ENCODE peak calls at places on chromosomes 7 and 10, in eight cellular contexts. One of them, this sample, is unnamed. For H3K4me1 and H3K27me3, the result is how much of the 10 kb centered on the place peaks cover.

GRCh38 chr7:83337050-83337449 is 174.4 kb upstream of the PCLO start:
- ATAC-seq in GM23338: no peak
- ATAC-seq in Panc1: no peak
- ATAC-seq in K562: no peak
- ATAC-seq in upper lobe of left lung: no peak
- ATAC-seq in GM12878: no peak
- ATAC-seq in HCT116: no peak
- ATAC-seq in HepG2: no peak
- ATAC-seq in this sample: no peak

GRCh38 chr7:140349172-140349771 is 49.1 kb downstream of the SLC37A3 start:
- ATAC-seq in Panc1: no peak
- ATAC-seq in GM23338: no peak
- ATAC-seq in GM12878: no peak
- ATAC-seq in HepG2: no peak
- ATAC-seq in K562: no peak
- ATAC-seq in HCT116: no peak
- ATAC-seq in upper lobe of left lung: peak
- ATAC-seq in this sample: no peak

GRCh38 chr7:18778594-18778993 is 283.0 kb downstream of the HDAC9 start:
- ATAC-seq in GM23338: no peak
- ATAC-seq in HepG2: no peak
- ATAC-seq in K562: no peak
- ATAC-seq in GM12878: no peak
- ATAC-seq in HCT116: no peak
- ATAC-seq in upper lobe of left lung: no peak
- ATAC-seq in Panc1: no peak
- ATAC-seq in this sample: no peak

GRCh38 chr7:99679032-99679399 is 780 bp downstream of the CYP3A5 start:
- ATAC-seq in GM23338: no peak
- ATAC-seq in K562: peak
- ATAC-seq in Panc1: peak
- ATAC-seq in HCT116: peak
- ATAC-seq in upper lobe of left lung: peak
- ATAC-seq in GM12878: no peak
- ATAC-seq in HepG2: peak
- ATAC-seq in this sample: no peak

GRCh38 chr7:131109011-131109756 is 218.5 kb upstream of the MKLN1 start:
- ATAC-seq in GM23338: no peak
- ATAC-seq in K562: no peak
- ATAC-seq in HepG2: no peak
- ATAC-seq in upper lobe of left lung: no peak
- ATAC-seq in HCT116: peak
- ATAC-seq in Panc1: no peak
- ATAC-seq in GM12878: no peak
- ATAC-seq in this sample: no peak

GRCh38 chr10:38043516-38043915 is 33.0 kb downstream of the ZNF33A start:
- ATAC-seq in GM12878: no peak
- ATAC-seq in K562: no peak
- ATAC-seq in Panc1: no peak
- ATAC-seq in HepG2: no peak
- ATAC-seq in upper lobe of left lung: no peak
- ATAC-seq in GM23338: no peak
- ATAC-seq in HCT116: no peak
- ATAC-seq in this sample: no peak

GRCh38 chr10:95408931-95409873 is 118.4 kb upstream of the PDLIM1 start:
- ATAC-seq in Panc1: no peak
- ATAC-seq in HepG2: no peak
- ATAC-seq in K562: no peak
- ATAC-seq in upper lobe of left lung: peak
- ATAC-seq in GM12878: no peak
- ATAC-seq in HCT116: no peak
- ATAC-seq in GM23338: peak
- ATAC-seq in this sample: peak

GRCh38 chr10:7046615-7047014 is 364.2 kb downstream of the SFMBT2 start:
- ATAC-seq in HCT116: no peak
- ATAC-seq in K562: no peak
- ATAC-seq in GM23338: no peak
- ATAC-seq in HepG2: no peak
- ATAC-seq in GM12878: no peak
- ATAC-seq in upper lobe of left lung: peak
- ATAC-seq in Panc1: no peak
- ATAC-seq in this sample: no peak

GRCh38 chr10:22833353-22833752 is 94.5 kb upstream of the ARMC3 start:
- ATAC-seq in K562: no peak
- ATAC-seq in HCT116: no peak
- ATAC-seq in HepG2: no peak
- ATAC-seq in GM12878: no peak
- ATAC-seq in Panc1: no peak
- ATAC-seq in GM23338: no peak
- ATAC-seq in upper lobe of left lung: no peak
- ATAC-seq in this sample: no peak

GRCh38 chr7:132869166-132869861 is 212.6 kb downstream of the CHCHD3 start:
- ATAC-seq in K562: no peak
- ATAC-seq in GM12878: peak
- ATAC-seq in HepG2: no peak
- ATAC-seq in Panc1: no peak
- ATAC-seq in GM23338: no peak
- ATAC-seq in HCT116: no peak
- ATAC-seq in upper lobe of left lung: no peak
- ATAC-seq in this sample: no peak

GRCh38 chr10:130973127-130973839 is 338.2 kb downstream of the TCERG1L start:
- ATAC-seq in GM12878: no peak
- ATAC-seq in GM23338: no peak
- ATAC-seq in K562: no peak
- ATAC-seq in HCT116: no peak
- ATAC-seq in Panc1: no peak
- ATAC-seq in upper lobe of left lung: no peak
- ATAC-seq in HepG2: no peak
- ATAC-seq in this sample: no peak

DNA sequence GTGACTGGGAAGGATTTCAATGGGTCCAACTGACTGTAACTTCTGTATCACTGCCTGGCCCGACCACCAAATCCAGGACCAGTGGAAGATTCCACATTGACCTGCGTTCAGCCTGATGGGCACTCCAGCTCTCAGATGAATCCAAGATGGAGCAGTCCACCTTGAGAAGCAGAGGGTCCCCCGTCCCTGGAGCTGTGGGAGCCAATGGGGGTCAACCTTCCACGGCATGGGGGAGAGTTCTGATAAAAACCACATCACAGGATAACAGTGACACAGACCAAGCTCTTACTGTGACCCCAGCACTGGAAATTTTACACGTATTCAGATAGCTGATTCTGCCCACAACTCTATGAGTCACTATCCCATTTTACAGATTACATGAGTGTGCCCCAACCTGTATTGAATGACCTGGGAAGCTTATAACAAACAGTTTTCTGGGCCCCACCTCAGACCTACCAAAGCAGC is 11.2 kb downstream of the ZCCHC24 start:
- ATAC-seq in HCT116: no peak
- ATAC-seq in GM23338: no peak
- ATAC-seq in HepG2: no peak
- ATAC-seq in GM12878: peak
- ATAC-seq in Panc1: no peak
- ATAC-seq in upper lobe of left lung: no peak
- ATAC-seq in K562: peak
- ATAC-seq in this sample: no peak
- H3K4me1 ChIP-seq in HCT116: under half
- H3K4me1 ChIP-seq in GM23338: under half
- H3K4me1 ChIP-seq in HepG2: half or more
- H3K4me1 ChIP-seq in GM12878: under half
- H3K4me1 ChIP-seq in Panc1: under half
- H3K4me1 ChIP-seq in upper lobe of left lung: under half
- H3K4me1 ChIP-seq in K562: under half
- H3K4me1 ChIP-seq in this sample: half or more

GRCh38 chr10:132399117-132400035 is 2.4 kb downstream of the PWWP2B start:
- ATAC-seq in HCT116: no peak
- ATAC-seq in Panc1: no peak
- ATAC-seq in GM12878: no peak
- ATAC-seq in upper lobe of left lung: no peak
- ATAC-seq in HepG2: no peak
- ATAC-seq in K562: no peak
- ATAC-seq in GM23338: no peak
- ATAC-seq in this sample: no peak
- TF ChIP-seq POLR2AphosphoS5 in HCT116: no peak
- TF ChIP-seq POLR2AphosphoS5 in Panc1: no peak
- TF ChIP-seq POLR2AphosphoS5 in GM12878: no peak
- TF ChIP-seq POLR2AphosphoS5 in upper lobe of left lung: no peak
- TF ChIP-seq POLR2AphosphoS5 in HepG2: no peak
- TF ChIP-seq POLR2AphosphoS5 in K562: no peak
- TF ChIP-seq POLR2AphosphoS5 in GM23338: no peak
- TF ChIP-seq POLR2AphosphoS5 in this sample: no peak

GRCh38 chr7:105268511-105269392 is 120.0 kb downstream of the SRPK2 start:
- ATAC-seq in GM23338: no peak
- ATAC-seq in HepG2: no peak
- ATAC-seq in Panc1: peak
- ATAC-seq in upper lobe of left lung: peak
- ATAC-seq in K562: peak
- ATAC-seq in GM12878: peak
- ATAC-seq in HCT116: peak
- ATAC-seq in this sample: peak
- H3K27me3 ChIP-seq in GM23338: under half
- H3K27me3 ChIP-seq in HepG2: under half
- H3K27me3 ChIP-seq in Panc1: under half
- H3K27me3 ChIP-seq in upper lobe of left lung: under half
- H3K27me3 ChIP-seq in K562: under half
- H3K27me3 ChIP-seq in GM12878: under half
- H3K27me3 ChIP-seq in HCT116: under half
- H3K27me3 ChIP-seq in this sample: under half

GRCh38 chr10:11682267-11682683 is 59.9 kb upstream of the ECHDC3 start:
- ATAC-seq in GM12878: no peak
- ATAC-seq in HCT116: no peak
- ATAC-seq in HepG2: no peak
- ATAC-seq in Panc1: no peak
- ATAC-seq in K562: no peak
- ATAC-seq in upper lobe of left lung: no peak
- ATAC-seq in GM23338: no peak
- ATAC-seq in this sample: no peak

GRCh38 chr10:11679946-11680345 is 62.2 kb upstream of the ECHDC3 start:
- ATAC-seq in Panc1: no peak
- ATAC-seq in GM12878: no peak
- ATAC-seq in K562: no peak
- ATAC-seq in GM23338: no peak
- ATAC-seq in HepG2: no peak
- ATAC-seq in upper lobe of left lung: no peak
- ATAC-seq in HCT116: no peak
- ATAC-seq in this sample: no peak

GRCh38 chr10:11677480-11677879 is 64.7 kb upstream of the ECHDC3 start:
- ATAC-seq in upper lobe of left lung: no peak
- ATAC-seq in GM23338: no peak
- ATAC-seq in Panc1: no peak
- ATAC-seq in K562: no peak
- ATAC-seq in HepG2: no peak
- ATAC-seq in HCT116: no peak
- ATAC-seq in GM12878: peak
- ATAC-seq in this sample: no peak

GRCh38 chr10:11680496-11680895 is 61.7 kb upstream of the ECHDC3 start:
- ATAC-seq in GM12878: no peak
- ATAC-seq in Panc1: no peak
- ATAC-seq in HepG2: no peak
- ATAC-seq in HCT116: no peak
- ATAC-seq in K562: no peak
- ATAC-seq in upper lobe of left lung: no peak
- ATAC-seq in GM23338: no peak
- ATAC-seq in this sample: no peak

DNA sequence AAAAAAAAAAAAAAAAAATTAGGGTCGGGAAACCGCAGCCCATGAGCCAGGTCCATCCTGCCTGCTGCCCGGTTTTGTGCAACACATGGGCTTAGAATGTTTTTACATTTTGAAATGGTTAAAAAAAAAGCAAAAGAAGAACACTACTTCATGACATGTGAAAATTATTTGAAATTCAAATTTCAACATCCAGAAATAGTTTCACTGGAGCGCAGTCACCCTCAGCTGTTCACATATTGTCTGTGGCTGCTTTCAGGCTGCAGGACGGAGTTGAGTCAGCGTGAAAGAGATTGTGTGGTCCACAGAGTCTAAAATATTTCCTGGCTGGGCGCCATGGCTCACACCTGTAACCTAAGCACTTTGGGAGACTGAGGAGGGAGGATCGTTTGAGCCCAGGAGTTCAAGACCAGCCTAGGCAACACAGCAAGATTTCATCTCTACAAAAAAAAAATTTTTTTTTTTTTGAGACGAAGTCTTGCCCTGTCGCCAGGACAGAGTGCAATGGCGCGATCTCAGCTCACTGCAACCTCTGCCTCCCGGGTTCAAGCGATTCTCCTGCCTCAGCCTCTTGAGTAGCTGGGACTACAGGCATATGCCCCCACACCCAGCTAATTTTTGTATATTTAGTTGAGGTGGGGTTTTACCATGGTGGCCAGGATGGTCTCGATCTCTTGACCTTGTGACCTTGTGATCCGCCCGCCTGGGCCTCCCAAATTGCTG is 63.9 kb upstream of the ECHDC3 start:
- ATAC-seq in HepG2: peak
- ATAC-seq in HCT116: no peak
- ATAC-seq in upper lobe of left lung: no peak
- ATAC-seq in K562: peak
- ATAC-seq in GM12878: peak
- ATAC-seq in GM23338: no peak
- ATAC-seq in Panc1: no peak
- ATAC-seq in this sample: no peak
- H3K4me1 ChIP-seq in HepG2: under half
- H3K4me1 ChIP-seq in HCT116: under half
- H3K4me1 ChIP-seq in upper lobe of left lung: under half
- H3K4me1 ChIP-seq in K562: under half
- H3K4me1 ChIP-seq in GM12878: half or more
- H3K4me1 ChIP-seq in GM23338: under half
- H3K4me1 ChIP-seq in Panc1: under half
- H3K4me1 ChIP-seq in this sample: under half

DNA sequence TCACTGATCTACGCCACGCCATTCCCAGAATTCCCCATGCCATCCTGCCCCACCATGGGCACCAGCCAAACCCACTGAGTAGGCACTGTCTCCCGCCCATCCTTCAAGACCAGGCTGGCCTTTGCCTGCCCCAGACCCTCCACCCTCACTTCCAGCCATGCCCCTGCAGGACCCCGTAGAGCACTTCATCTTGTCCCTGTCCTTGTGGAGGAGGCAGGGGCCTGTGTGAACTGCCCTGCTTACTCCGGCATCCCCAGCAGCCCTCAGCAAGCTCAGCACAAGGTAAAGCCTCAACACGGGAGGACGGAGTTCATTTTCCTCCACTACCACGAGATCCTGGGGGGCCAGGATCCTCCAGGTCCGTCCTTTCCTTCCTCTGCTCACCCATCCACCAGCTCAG is 577.7 kb downstream of the PTPRN2 start:
- ATAC-seq in Panc1: no peak
- ATAC-seq in HepG2: no peak
- ATAC-seq in upper lobe of left lung: no peak
- ATAC-seq in GM12878: no peak
- ATAC-seq in GM23338: no peak
- ATAC-seq in K562: no peak
- ATAC-seq in HCT116: no peak
- ATAC-seq in this sample: no peak
- TF ChIP-seq POLR2AphosphoS5 in Panc1: no peak
- TF ChIP-seq POLR2AphosphoS5 in HepG2: no peak
- TF ChIP-seq POLR2AphosphoS5 in upper lobe of left lung: no peak
- TF ChIP-seq POLR2AphosphoS5 in GM12878: no peak
- TF ChIP-seq POLR2AphosphoS5 in GM23338: no peak
- TF ChIP-seq POLR2AphosphoS5 in K562: no peak
- TF ChIP-seq POLR2AphosphoS5 in HCT116: no peak
- TF ChIP-seq POLR2AphosphoS5 in this sample: no peak